ENCODE peak calls at places on chromosomes 2 and 18, in ten cellular contexts. One of them, this sample, is unnamed.

GRCh38 chr2:126657636-126658315 is 1.8 kb downstream of the GYPC start:
- DNase-seq in Caki2: peak; percentile 94
- DNase-seq in OCI-LY7: peak; percentile 90
- DNase-seq in NCI-H1105: no peak
- DNase-seq in neuronal stem cell: peak; percentile 49
- DNase-seq in stimulated activated CD8-positive, alpha-beta memory T cell treated with anti-CD3 and anti-CD28 coated beads, Interleukin-4, amount 100 ng/mL, for 1 hour: peak; percentile 44
- DNase-seq in Kasumi-1: peak; percentile 93
- DNase-seq in A172: peak; percentile 99
- DNase-seq in NCI-H2081: no peak
- DNase-seq in NCI-H1417: no peak
- DNase-seq in this sample: no peak

GRCh38 chr2:64562148-64562784 is 38.1 kb downstream of the AFTPH start:
- DNase-seq in Caki2: peak; percentile 42
- DNase-seq in OCI-LY7: peak; percentile 59
- DNase-seq in NCI-H1105: no peak
- DNase-seq in neuronal stem cell: no peak
- DNase-seq in stimulated activated CD8-positive, alpha-beta memory T cell treated with anti-CD3 and anti-CD28 coated beads, Interleukin-4, amount 100 ng/mL, for 1 hour: no peak
- DNase-seq in Kasumi-1: peak; percentile 41
- DNase-seq in A172: no peak
- DNase-seq in NCI-H2081: peak; percentile 28
- DNase-seq in NCI-H1417: peak; percentile 28
- DNase-seq in this sample: no peak

GRCh38 chr2:235596272-235596671 is 102.4 kb downstream of the AGAP1 start:
- DNase-seq in Caki2: no peak
- DNase-seq in OCI-LY7: no peak
- DNase-seq in NCI-H1105: no peak
- DNase-seq in neuronal stem cell: no peak
- DNase-seq in stimulated activated CD8-positive, alpha-beta memory T cell treated with anti-CD3 and anti-CD28 coated beads, Interleukin-4, amount 100 ng/mL, for 1 hour: no peak
- DNase-seq in Kasumi-1: no peak
- DNase-seq in A172: no peak
- DNase-seq in NCI-H2081: no peak
- DNase-seq in NCI-H1417: no peak
- DNase-seq in this sample: no peak

GRCh38 chr2:191560594-191560993 is 117.3 kb upstream of the NABP1 start:
- DNase-seq in Caki2: no peak
- DNase-seq in OCI-LY7: no peak
- DNase-seq in NCI-H1105: no peak
- DNase-seq in neuronal stem cell: no peak
- DNase-seq in stimulated activated CD8-positive, alpha-beta memory T cell treated with anti-CD3 and anti-CD28 coated beads, Interleukin-4, amount 100 ng/mL, for 1 hour: no peak
- DNase-seq in Kasumi-1: no peak
- DNase-seq in A172: no peak
- DNase-seq in NCI-H2081: no peak
- DNase-seq in NCI-H1417: no peak
- DNase-seq in this sample: no peak

GRCh38 chr18:63831080-63831788 is 56.0 kb downstream of the SERPINB7 start:
- DNase-seq in Caki2: no peak
- DNase-seq in OCI-LY7: no peak
- DNase-seq in NCI-H1105: no peak
- DNase-seq in neuronal stem cell: no peak
- DNase-seq in stimulated activated CD8-positive, alpha-beta memory T cell treated with anti-CD3 and anti-CD28 coated beads, Interleukin-4, amount 100 ng/mL, for 1 hour: no peak
- DNase-seq in Kasumi-1: peak; percentile 62
- DNase-seq in A172: peak; percentile 70
- DNase-seq in NCI-H2081: no peak
- DNase-seq in NCI-H1417: no peak
- DNase-seq in this sample: no peak

GRCh38 chr18:3391704-3392466 is 58.1 kb upstream of the TGIF1 start:
- DNase-seq in Caki2: no peak
- DNase-seq in OCI-LY7: no peak
- DNase-seq in NCI-H1105: no peak
- DNase-seq in neuronal stem cell: no peak
- DNase-seq in stimulated activated CD8-positive, alpha-beta memory T cell treated with anti-CD3 and anti-CD28 coated beads, Interleukin-4, amount 100 ng/mL, for 1 hour: no peak
- DNase-seq in Kasumi-1: no peak
- DNase-seq in A172: no peak
- DNase-seq in NCI-H2081: no peak
- DNase-seq in NCI-H1417: no peak
- DNase-seq in this sample: no peak

GRCh38 chr2:239551206-239551605 is 150.4 kb upstream of the HDAC4 start:
- DNase-seq in Caki2: no peak
- DNase-seq in OCI-LY7: no peak
- DNase-seq in NCI-H1105: no peak
- DNase-seq in neuronal stem cell: no peak
- DNase-seq in stimulated activated CD8-positive, alpha-beta memory T cell treated with anti-CD3 and anti-CD28 coated beads, Interleukin-4, amount 100 ng/mL, for 1 hour: no peak
- DNase-seq in Kasumi-1: no peak
- DNase-seq in A172: no peak
- DNase-seq in NCI-H2081: no peak
- DNase-seq in NCI-H1417: no peak
- DNase-seq in this sample: no peak

GRCh38 chr2:230443540-230443939 is 27.5 kb downstream of the SP100 start:
- DNase-seq in Caki2: no peak
- DNase-seq in OCI-LY7: no peak
- DNase-seq in NCI-H1105: no peak
- DNase-seq in neuronal stem cell: no peak
- DNase-seq in stimulated activated CD8-positive, alpha-beta memory T cell treated with anti-CD3 and anti-CD28 coated beads, Interleukin-4, amount 100 ng/mL, for 1 hour: no peak
- DNase-seq in Kasumi-1: no peak
- DNase-seq in A172: peak; percentile 50
- DNase-seq in NCI-H2081: no peak
- DNase-seq in NCI-H1417: no peak
- DNase-seq in this sample: no peak

GRCh38 chr2:74223941-74224770 is 25.7 kb downstream of the MTHFD2 start:
- DNase-seq in Caki2: no peak
- DNase-seq in OCI-LY7: no peak
- DNase-seq in NCI-H1105: no peak
- DNase-seq in neuronal stem cell: no peak
- DNase-seq in stimulated activated CD8-positive, alpha-beta memory T cell treated with anti-CD3 and anti-CD28 coated beads, Interleukin-4, amount 100 ng/mL, for 1 hour: no peak
- DNase-seq in Kasumi-1: no peak
- DNase-seq in A172: no peak
- DNase-seq in NCI-H2081: no peak
- DNase-seq in NCI-H1417: no peak
- DNase-seq in this sample: no peak

GRCh38 chr2:152047826-152048476 is 50.9 kb downstream of the CACNB4 start:
- DNase-seq in Caki2: no peak
- DNase-seq in OCI-LY7: peak; percentile 34
- DNase-seq in NCI-H1105: no peak
- DNase-seq in neuronal stem cell: no peak
- DNase-seq in stimulated activated CD8-positive, alpha-beta memory T cell treated with anti-CD3 and anti-CD28 coated beads, Interleukin-4, amount 100 ng/mL, for 1 hour: no peak
- DNase-seq in Kasumi-1: peak; percentile 68
- DNase-seq in A172: no peak
- DNase-seq in NCI-H2081: no peak
- DNase-seq in NCI-H1417: no peak
- DNase-seq in this sample: no peak

GRCh38 chr2:100260712-100261620 is 61.3 kb downstream of the LONRF2 start:
- DNase-seq in Caki2: peak; percentile 65
- DNase-seq in OCI-LY7: peak; percentile 81
- DNase-seq in NCI-H1105: peak; percentile 18
- DNase-seq in neuronal stem cell: peak; percentile 68
- DNase-seq in stimulated activated CD8-positive, alpha-beta memory T cell treated with anti-CD3 and anti-CD28 coated beads, Interleukin-4, amount 100 ng/mL, for 1 hour: no peak
- DNase-seq in Kasumi-1: peak; percentile 9
- DNase-seq in A172: peak; percentile 82
- DNase-seq in NCI-H2081: peak; percentile 72
- DNase-seq in NCI-H1417: peak; percentile 63
- DNase-seq in this sample: peak; percentile 76

GRCh38 chr2:122001441-122001874 is 246.0 kb downstream of the TSN start:
- DNase-seq in Caki2: peak; percentile 35
- DNase-seq in OCI-LY7: no peak
- DNase-seq in NCI-H1105: no peak
- DNase-seq in neuronal stem cell: no peak
- DNase-seq in stimulated activated CD8-positive, alpha-beta memory T cell treated with anti-CD3 and anti-CD28 coated beads, Interleukin-4, amount 100 ng/mL, for 1 hour: no peak
- DNase-seq in Kasumi-1: no peak
- DNase-seq in A172: no peak
- DNase-seq in NCI-H2081: no peak
- DNase-seq in NCI-H1417: no peak
- DNase-seq in this sample: no peak

This sample was measured in NT2/D1.